ENCODE peak calls at places on chromosomes 5 and 9, in ten cellular contexts. A is C1 segment of cervical spinal cord, K is AML-193, W is KG1, H is AG04449, C is T-helper 17 cell, Y is AG20443, S is AG08396, R is Calu3, G is epithelial cell of esophagus. B is an unnamed sample.

GRCh38 chr5:23631283-23632045 is 124.1 kb downstream of the PRDM9 start:
- DNase-seq in A (no peak), K (no peak), W (no peak), H (no peak), C (no peak), Y (no peak), S (no peak), R (peak), G (peak), B (no peak)

GRCh38 chr5:16467363-16468219 is 2.0 kb upstream of the ZNF622 start:
- DNase-seq in A (no peak), K (no peak), W (peak), H (no peak), C (no peak), Y (peak), S (peak), R (no peak), G (peak), B (no peak)

GRCh38 chr9:134605351-134605968 is 36.1 kb upstream of the COL5A1 start:
- DNase-seq in A (no peak), K (no peak), W (no peak), H (no peak), C (no peak), Y (no peak), S (no peak), R (no peak), G (no peak), B (no peak)

GRCh38 chr5:175484322-175484721 is 6.0 kb downstream of the SFXN1 start:
- DNase-seq in A (no peak), K (no peak), W (no peak), H (no peak), C (no peak), Y (no peak), S (no peak), R (no peak), G (no peak), B (no peak)

GRCh38 chr5:132491368-132492364 is 1.1 kb upstream of the IRF1 start:
- DNase-seq in A (no peak), K (peak), W (no peak), H (no peak), C (no peak), Y (no peak), S (no peak), R (no peak), G (no peak), B (no peak)

GRCh38 chr5:139745121-139745799 is 50.3 kb upstream of the PSD2 start:
- DNase-seq in A (no peak), K (no peak), W (no peak), H (peak), C (no peak), Y (peak), S (peak), R (peak), G (peak), B (peak)

GRCh38 chr9:135040892-135041291 is 46.6 kb upstream of the OLFM1 start:
- DNase-seq in A (no peak), K (no peak), W (no peak), H (no peak), C (no peak), Y (no peak), S (no peak), R (no peak), G (no peak), B (no peak)

GRCh38 chr9:127972316-127972871 is 8.4 kb downstream of the EEIG1 start:
- DNase-seq in A (peak), K (no peak), W (no peak), H (no peak), C (no peak), Y (no peak), S (no peak), R (no peak), G (no peak), B (no peak)

GRCh38 chr9:27817747-27818146 is 244.5 kb upstream of the C9orf72 start:
- DNase-seq in A (no peak), K (no peak), W (no peak), H (no peak), C (no peak), Y (no peak), S (no peak), R (no peak), G (no peak), B (no peak)

GRCh38 chr9:106752581-106752980 is 110.4 kb upstream of the ZNF462 start:
- DNase-seq in A (no peak), K (no peak), W (no peak), H (no peak), C (no peak), Y (no peak), S (no peak), R (no peak), G (no peak), B (no peak)

GRCh38 chr9:113715086-113715485 is 161.0 kb upstream of the ZNF618 start:
- DNase-seq in A (no peak), K (no peak), W (no peak), H (peak), C (no peak), Y (peak), S (peak), R (no peak), G (peak), B (no peak)

GRCh38 chr5:138138949-138139775 is at the start of gene NME5:
- DNase-seq in A (peak), K (no peak), W (no peak), H (no peak), C (no peak), Y (peak), S (peak), R (peak), G (peak), B (no peak)

GRCh38 chr9:137083418-137084004 is 3.3 kb upstream of the MAN1B1 start:
- DNase-seq in A (no peak), K (no peak), W (no peak), H (peak), C (no peak), Y (peak), S (peak), R (peak), G (peak), B (no peak)

GRCh38 chr5:115818821-115819220 is 2.4 kb upstream of the CDO1 start:
- DNase-seq in A (peak), K (no peak), W (no peak), H (no peak), C (no peak), Y (no peak), S (no peak), R (no peak), G (no peak), B (no peak)

GRCh38 chr5:44945743-44946142 is 137.0 kb downstream of the MRPS30 start:
- DNase-seq in A (no peak), K (no peak), W (no peak), H (no peak), C (no peak), Y (no peak), S (no peak), R (no peak), G (peak), B (no peak)

GRCh38 chr9:93910598-93910997 is 44.6 kb downstream of the BARX1 start:
- DNase-seq in A (no peak), K (no peak), W (no peak), H (no peak), C (no peak), Y (no peak), S (no peak), R (no peak), G (no peak), B (no peak)

GRCh38 chr5:88251048-88251711 is 17.5 kb downstream of the TMEM161B start:
- DNase-seq in A (no peak), K (no peak), W (no peak), H (no peak), C (no peak), Y (no peak), S (no peak), R (no peak), G (no peak), B (no peak)

GRCh38 chr5:107389130-107389553 is 281.6 kb downstream of the EFNA5 start:
- DNase-seq in A (no peak), K (peak), W (peak), H (no peak), C (no peak), Y (no peak), S (no peak), R (peak), G (peak), B (peak)

GRCh38 chr9:35686222-35687203 is 3.2 kb downstream of the TPM2 start:
- DNase-seq in A (no peak), K (no peak), W (no peak), H (no peak), C (no peak), Y (no peak), S (peak), R (no peak), G (no peak), B (no peak)

GRCh38 chr5:9166202-9167147 is 379.4 kb downstream of the SEMA5A start:
- DNase-seq in A (no peak), K (no peak), W (no peak), H (no peak), C (no peak), Y (no peak), S (no peak), R (no peak), G (no peak), B (peak)

GRCh38 chr9:18268381-18268780 is 205.6 kb upstream of the ADAMTSL1 start:
- DNase-seq in A (no peak), K (no peak), W (no peak), H (no peak), C (no peak), Y (peak), S (peak), R (peak), G (peak), B (no peak)

GRCh38 chr9:68711281-68711680 is 6.2 kb downstream of the PIP5K1B start:
- DNase-seq in A (no peak), K (no peak), W (no peak), H (no peak), C (no peak), Y (no peak), S (no peak), R (no peak), G (no peak), B (no peak)

GRCh38 chr5:19531374-19531952 is 456.5 kb downstream of the CDH18 start:
- DNase-seq in A (no peak), K (no peak), W (no peak), H (no peak), C (no peak), Y (no peak), S (no peak), R (peak), G (peak), B (no peak)

GRCh38 chr5:178520851-178521250 is 69.3 kb downstream of the COL23A1 start:
- DNase-seq in A (no peak), K (no peak), W (no peak), H (no peak), C (no peak), Y (no peak), S (no peak), R (no peak), G (no peak), B (no peak)

B was measured in DND-41.